ENCODE peak calls at places on chromosomes 13 and 19, in five cellular contexts. One of them, this sample, is unnamed.
A peak's percentile ranks its signal among the peaks of the same experiment; 100 is the strongest.

GRCh38 chr13:25371608-25372274 is at the start of gene ATP8A2:
- DNase-seq in NCI-H748 treated with DMSO at 0.1 percent for 48 hours: peak; percentile 50
- DNase-seq in AG09309: no peak
- DNase-seq in endothelial cell of umbilical vein: no peak
- DNase-seq in activated T-helper 2 cell treated with anti-CD3 and anti-CD28 coated beads, Interferon-gamma antibody, Interleukin-2, Interleukin-4, amounts not matched to agents 10 μg/mL and 5 μg/mL and 100 μg/mL, durations not matched to agents 14 hours and 24 hours and 36 hours: no peak
- DNase-seq in this sample: no peak

GRCh38 chr19:15108845-15109767 is 1.9 kb downstream of the SYDE1 start:
- DNase-seq in activated T-helper 2 cell treated with anti-CD3 and anti-CD28 coated beads, Interferon-gamma antibody, Interleukin-2, Interleukin-4, amounts not matched to agents 10 μg/mL and 5 μg/mL and 100 μg/mL, durations not matched to agents 14 hours and 24 hours and 36 hours: no peak
- DNase-seq in AG09309: no peak
- DNase-seq in NCI-H748 treated with DMSO at 0.1 percent for 48 hours: no peak
- DNase-seq in endothelial cell of umbilical vein: no peak
- DNase-seq in this sample: no peak

GRCh38 chr19:43438291-43439162 is 23.8 kb downstream of the TEX101 start:
- DNase-seq in activated T-helper 2 cell treated with anti-CD3 and anti-CD28 coated beads, Interferon-gamma antibody, Interleukin-2, Interleukin-4, amounts not matched to agents 10 μg/mL and 5 μg/mL and 100 μg/mL, durations not matched to agents 14 hours and 24 hours and 36 hours: no peak
- DNase-seq in NCI-H748 treated with DMSO at 0.1 percent for 48 hours: no peak
- DNase-seq in endothelial cell of umbilical vein: no peak
- DNase-seq in AG09309: peak; percentile 80
- DNase-seq in this sample: no peak

GRCh38 chr13:23621316-23621645 is 51.1 kb downstream of the TNFRSF19 start:
- DNase-seq in NCI-H748 treated with DMSO at 0.1 percent for 48 hours: no peak
- DNase-seq in activated T-helper 2 cell treated with anti-CD3 and anti-CD28 coated beads, Interferon-gamma antibody, Interleukin-2, Interleukin-4, amounts not matched to agents 10 μg/mL and 5 μg/mL and 100 μg/mL, durations not matched to agents 14 hours and 24 hours and 36 hours: no peak
- DNase-seq in AG09309: peak; percentile 45
- DNase-seq in endothelial cell of umbilical vein: no peak
- DNase-seq in this sample: no peak

GRCh38 chr13:51844862-51845573 is at the start of gene TMEM272:
- DNase-seq in AG09309: no peak
- DNase-seq in NCI-H748 treated with DMSO at 0.1 percent for 48 hours: peak; percentile 45
- DNase-seq in endothelial cell of umbilical vein: peak; percentile 60
- DNase-seq in activated T-helper 2 cell treated with anti-CD3 and anti-CD28 coated beads, Interferon-gamma antibody, Interleukin-2, Interleukin-4, amounts not matched to agents 10 μg/mL and 5 μg/mL and 100 μg/mL, durations not matched to agents 14 hours and 24 hours and 36 hours: peak; percentile 26
- DNase-seq in this sample: peak; percentile 40

GRCh38 chr19:55777528-55777927 is 8.6 kb downstream of the RFPL4AL1 start:
- DNase-seq in NCI-H748 treated with DMSO at 0.1 percent for 48 hours: peak; percentile 29
- DNase-seq in activated T-helper 2 cell treated with anti-CD3 and anti-CD28 coated beads, Interferon-gamma antibody, Interleukin-2, Interleukin-4, amounts not matched to agents 10 μg/mL and 5 μg/mL and 100 μg/mL, durations not matched to agents 14 hours and 24 hours and 36 hours: no peak
- DNase-seq in AG09309: no peak
- DNase-seq in endothelial cell of umbilical vein: no peak
- DNase-seq in this sample: no peak

GRCh38 chr19:17677002-17677401 is 11.2 kb downstream of the UNC13A start:
- DNase-seq in endothelial cell of umbilical vein: no peak
- DNase-seq in NCI-H748 treated with DMSO at 0.1 percent for 48 hours: no peak
- DNase-seq in activated T-helper 2 cell treated with anti-CD3 and anti-CD28 coated beads, Interferon-gamma antibody, Interleukin-2, Interleukin-4, amounts not matched to agents 10 μg/mL and 5 μg/mL and 100 μg/mL, durations not matched to agents 14 hours and 24 hours and 36 hours: no peak
- DNase-seq in AG09309: no peak
- DNase-seq in this sample: no peak

GRCh38 chr13:19763618-19764017 is 19.1 kb downstream of the PSPC1 start:
- DNase-seq in AG09309: no peak
- DNase-seq in endothelial cell of umbilical vein: no peak
- DNase-seq in NCI-H748 treated with DMSO at 0.1 percent for 48 hours: no peak
- DNase-seq in activated T-helper 2 cell treated with anti-CD3 and anti-CD28 coated beads, Interferon-gamma antibody, Interleukin-2, Interleukin-4, amounts not matched to agents 10 μg/mL and 5 μg/mL and 100 μg/mL, durations not matched to agents 14 hours and 24 hours and 36 hours: no peak
- DNase-seq in this sample: no peak

GRCh38 chr19:19463348-19464117 is 51.8 kb downstream of the TSSK6 start:
- DNase-seq in endothelial cell of umbilical vein: peak; percentile 59
- DNase-seq in activated T-helper 2 cell treated with anti-CD3 and anti-CD28 coated beads, Interferon-gamma antibody, Interleukin-2, Interleukin-4, amounts not matched to agents 10 μg/mL and 5 μg/mL and 100 μg/mL, durations not matched to agents 14 hours and 24 hours and 36 hours: no peak
- DNase-seq in NCI-H748 treated with DMSO at 0.1 percent for 48 hours: no peak
- DNase-seq in AG09309: peak; percentile 23
- DNase-seq in this sample: no peak

GRCh38 chr19:35899547-35900214 is 659 bp downstream of the NFKBID start:
- DNase-seq in endothelial cell of umbilical vein: peak; percentile 70
- DNase-seq in NCI-H748 treated with DMSO at 0.1 percent for 48 hours: peak; percentile 41
- DNase-seq in AG09309: no peak
- DNase-seq in activated T-helper 2 cell treated with anti-CD3 and anti-CD28 coated beads, Interferon-gamma antibody, Interleukin-2, Interleukin-4, amounts not matched to agents 10 μg/mL and 5 μg/mL and 100 μg/mL, durations not matched to agents 14 hours and 24 hours and 36 hours: peak; percentile 82
- DNase-seq in this sample: peak; percentile 86

GRCh38 chr19:47350599-47350998 is 1.5 kb downstream of the DHX34 start:
- DNase-seq in endothelial cell of umbilical vein: no peak
- DNase-seq in NCI-H748 treated with DMSO at 0.1 percent for 48 hours: no peak
- DNase-seq in AG09309: no peak
- DNase-seq in activated T-helper 2 cell treated with anti-CD3 and anti-CD28 coated beads, Interferon-gamma antibody, Interleukin-2, Interleukin-4, amounts not matched to agents 10 μg/mL and 5 μg/mL and 100 μg/mL, durations not matched to agents 14 hours and 24 hours and 36 hours: no peak
- DNase-seq in this sample: no peak

GRCh38 chr19:17807731-17808316 is 12.9 kb downstream of the B3GNT3 start:
- DNase-seq in activated T-helper 2 cell treated with anti-CD3 and anti-CD28 coated beads, Interferon-gamma antibody, Interleukin-2, Interleukin-4, amounts not matched to agents 10 μg/mL and 5 μg/mL and 100 μg/mL, durations not matched to agents 14 hours and 24 hours and 36 hours: no peak
- DNase-seq in NCI-H748 treated with DMSO at 0.1 percent for 48 hours: no peak
- DNase-seq in endothelial cell of umbilical vein: no peak
- DNase-seq in AG09309: no peak
- DNase-seq in this sample: no peak

GRCh38 chr19:8046569-8047165 is 5.9 kb upstream of the CCL25 start:
- DNase-seq in endothelial cell of umbilical vein: no peak
- DNase-seq in AG09309: no peak
- DNase-seq in NCI-H748 treated with DMSO at 0.1 percent for 48 hours: no peak
- DNase-seq in activated T-helper 2 cell treated with anti-CD3 and anti-CD28 coated beads, Interferon-gamma antibody, Interleukin-2, Interleukin-4, amounts not matched to agents 10 μg/mL and 5 μg/mL and 100 μg/mL, durations not matched to agents 14 hours and 24 hours and 36 hours: no peak
- DNase-seq in this sample: no peak

GRCh38 chr13:107348931-107349330 is 781.0 kb upstream of the ARGLU1 start:
- DNase-seq in AG09309: no peak
- DNase-seq in activated T-helper 2 cell treated with anti-CD3 and anti-CD28 coated beads, Interferon-gamma antibody, Interleukin-2, Interleukin-4, amounts not matched to agents 10 μg/mL and 5 μg/mL and 100 μg/mL, durations not matched to agents 14 hours and 24 hours and 36 hours: no peak
- DNase-seq in NCI-H748 treated with DMSO at 0.1 percent for 48 hours: no peak
- DNase-seq in endothelial cell of umbilical vein: no peak
- DNase-seq in this sample: no peak

GRCh38 chr13:51681037-51681678 is 96.9 kb downstream of the WDFY2 start:
- DNase-seq in NCI-H748 treated with DMSO at 0.1 percent for 48 hours: no peak
- DNase-seq in AG09309: peak; percentile 53
- DNase-seq in activated T-helper 2 cell treated with anti-CD3 and anti-CD28 coated beads, Interferon-gamma antibody, Interleukin-2, Interleukin-4, amounts not matched to agents 10 μg/mL and 5 μg/mL and 100 μg/mL, durations not matched to agents 14 hours and 24 hours and 36 hours: no peak
- DNase-seq in endothelial cell of umbilical vein: no peak
- DNase-seq in this sample: no peak

GRCh38 chr19:30316560-30317106 is 55.6 kb upstream of the ZNF536 start:
- DNase-seq in NCI-H748 treated with DMSO at 0.1 percent for 48 hours: no peak
- DNase-seq in activated T-helper 2 cell treated with anti-CD3 and anti-CD28 coated beads, Interferon-gamma antibody, Interleukin-2, Interleukin-4, amounts not matched to agents 10 μg/mL and 5 μg/mL and 100 μg/mL, durations not matched to agents 14 hours and 24 hours and 36 hours: no peak
- DNase-seq in AG09309: no peak
- DNase-seq in endothelial cell of umbilical vein: no peak
- DNase-seq in this sample: no peak

GRCh38 chr13:19959141-19959830 is 759 bp downstream of the ZMYM2 start:
- DNase-seq in endothelial cell of umbilical vein: peak; percentile 65
- DNase-seq in NCI-H748 treated with DMSO at 0.1 percent for 48 hours: peak; percentile 66
- DNase-seq in AG09309: no peak
- DNase-seq in activated T-helper 2 cell treated with anti-CD3 and anti-CD28 coated beads, Interferon-gamma antibody, Interleukin-2, Interleukin-4, amounts not matched to agents 10 μg/mL and 5 μg/mL and 100 μg/mL, durations not matched to agents 14 hours and 24 hours and 36 hours: peak; percentile 61
- DNase-seq in this sample: peak; percentile 69

GRCh38 chr13:104171132-104171531 is 1104.9 kb upstream of the SLC10A2 start:
- DNase-seq in activated T-helper 2 cell treated with anti-CD3 and anti-CD28 coated beads, Interferon-gamma antibody, Interleukin-2, Interleukin-4, amounts not matched to agents 10 μg/mL and 5 μg/mL and 100 μg/mL, durations not matched to agents 14 hours and 24 hours and 36 hours: no peak
- DNase-seq in NCI-H748 treated with DMSO at 0.1 percent for 48 hours: no peak
- DNase-seq in endothelial cell of umbilical vein: no peak
- DNase-seq in AG09309: no peak
- DNase-seq in this sample: no peak

GRCh38 chr19:4120531-4120930 is 3.4 kb downstream of the MAP2K2 start:
- DNase-seq in activated T-helper 2 cell treated with anti-CD3 and anti-CD28 coated beads, Interferon-gamma antibody, Interleukin-2, Interleukin-4, amounts not matched to agents 10 μg/mL and 5 μg/mL and 100 μg/mL, durations not matched to agents 14 hours and 24 hours and 36 hours: no peak
- DNase-seq in NCI-H748 treated with DMSO at 0.1 percent for 48 hours: no peak
- DNase-seq in AG09309: no peak
- DNase-seq in endothelial cell of umbilical vein: no peak
- DNase-seq in this sample: no peak

GRCh38 chr19:41734585-41734984 is 20.7 kb upstream of the CEACAM6 start:
- DNase-seq in endothelial cell of umbilical vein: no peak
- DNase-seq in activated T-helper 2 cell treated with anti-CD3 and anti-CD28 coated beads, Interferon-gamma antibody, Interleukin-2, Interleukin-4, amounts not matched to agents 10 μg/mL and 5 μg/mL and 100 μg/mL, durations not matched to agents 14 hours and 24 hours and 36 hours: no peak
- DNase-seq in NCI-H748 treated with DMSO at 0.1 percent for 48 hours: peak; percentile 100
- DNase-seq in AG09309: no peak
- DNase-seq in this sample: no peak

GRCh38 chr19:36116344-36116637 is 1.0 kb downstream of the TBCB start:
- DNase-seq in endothelial cell of umbilical vein: no peak
- DNase-seq in activated T-helper 2 cell treated with anti-CD3 and anti-CD28 coated beads, Interferon-gamma antibody, Interleukin-2, Interleukin-4, amounts not matched to agents 10 μg/mL and 5 μg/mL and 100 μg/mL, durations not matched to agents 14 hours and 24 hours and 36 hours: no peak
- DNase-seq in AG09309: no peak
- DNase-seq in NCI-H748 treated with DMSO at 0.1 percent for 48 hours: no peak
- DNase-seq in this sample: no peak

GRCh38 chr13:78881746-78882145 is 222.8 kb upstream of the OBI1 start:
- DNase-seq in activated T-helper 2 cell treated with anti-CD3 and anti-CD28 coated beads, Interferon-gamma antibody, Interleukin-2, Interleukin-4, amounts not matched to agents 10 μg/mL and 5 μg/mL and 100 μg/mL, durations not matched to agents 14 hours and 24 hours and 36 hours: no peak
- DNase-seq in NCI-H748 treated with DMSO at 0.1 percent for 48 hours: peak; percentile 98
- DNase-seq in endothelial cell of umbilical vein: no peak
- DNase-seq in AG09309: no peak
- DNase-seq in this sample: no peak

GRCh38 chr19:30649934-30650614 is 277.9 kb downstream of the ZNF536 start:
- DNase-seq in NCI-H748 treated with DMSO at 0.1 percent for 48 hours: peak; percentile 92
- DNase-seq in AG09309: no peak
- DNase-seq in endothelial cell of umbilical vein: peak; percentile 48
- DNase-seq in activated T-helper 2 cell treated with anti-CD3 and anti-CD28 coated beads, Interferon-gamma antibody, Interleukin-2, Interleukin-4, amounts not matched to agents 10 μg/mL and 5 μg/mL and 100 μg/mL, durations not matched to agents 14 hours and 24 hours and 36 hours: peak; percentile 18
- DNase-seq in this sample: peak; percentile 6

GRCh38 chr19:46944918-46945628 is 74.6 kb upstream of the NPAS1 start:
- DNase-seq in activated T-helper 2 cell treated with anti-CD3 and anti-CD28 coated beads, Interferon-gamma antibody, Interleukin-2, Interleukin-4, amounts not matched to agents 10 μg/mL and 5 μg/mL and 100 μg/mL, durations not matched to agents 14 hours and 24 hours and 36 hours: no peak
- DNase-seq in AG09309: no peak
- DNase-seq in NCI-H748 treated with DMSO at 0.1 percent for 48 hours: no peak
- DNase-seq in endothelial cell of umbilical vein: peak; percentile 54
- DNase-seq in this sample: no peak

GRCh38 chr19:10289167-10289835 is 451 bp upstream of the ICAM5 start:
- DNase-seq in activated T-helper 2 cell treated with anti-CD3 and anti-CD28 coated beads, Interferon-gamma antibody, Interleukin-2, Interleukin-4, amounts not matched to agents 10 μg/mL and 5 μg/mL and 100 μg/mL, durations not matched to agents 14 hours and 24 hours and 36 hours: peak; percentile 73
- DNase-seq in endothelial cell of umbilical vein: no peak
- DNase-seq in AG09309: no peak
- DNase-seq in NCI-H748 treated with DMSO at 0.1 percent for 48 hours: peak; percentile 39
- DNase-seq in this sample: peak; percentile 64

GRCh38 chr19:12952488-12953455 is 4.3 kb downstream of the GADD45GIP1 start:
- DNase-seq in endothelial cell of umbilical vein: peak; percentile 86
- DNase-seq in activated T-helper 2 cell treated with anti-CD3 and anti-CD28 coated beads, Interferon-gamma antibody, Interleukin-2, Interleukin-4, amounts not matched to agents 10 μg/mL and 5 μg/mL and 100 μg/mL, durations not matched to agents 14 hours and 24 hours and 36 hours: no peak
- DNase-seq in AG09309: no peak
- DNase-seq in NCI-H748 treated with DMSO at 0.1 percent for 48 hours: no peak
- DNase-seq in this sample: no peak

GRCh38 chr19:41302624-41303351 is 7.2 kb upstream of the CCDC97 start:
- DNase-seq in activated T-helper 2 cell treated with anti-CD3 and anti-CD28 coated beads, Interferon-gamma antibody, Interleukin-2, Interleukin-4, amounts not matched to agents 10 μg/mL and 5 μg/mL and 100 μg/mL, durations not matched to agents 14 hours and 24 hours and 36 hours: peak; percentile 49
- DNase-seq in AG09309: no peak
- DNase-seq in NCI-H748 treated with DMSO at 0.1 percent for 48 hours: no peak
- DNase-seq in endothelial cell of umbilical vein: no peak
- DNase-seq in this sample: peak; percentile 76

GRCh38 chr13:95603887-95604533 is 40.5 kb downstream of the DZIP1 start:
- DNase-seq in AG09309: no peak
- DNase-seq in activated T-helper 2 cell treated with anti-CD3 and anti-CD28 coated beads, Interferon-gamma antibody, Interleukin-2, Interleukin-4, amounts not matched to agents 10 μg/mL and 5 μg/mL and 100 μg/mL, durations not matched to agents 14 hours and 24 hours and 36 hours: no peak
- DNase-seq in endothelial cell of umbilical vein: peak; percentile 66
- DNase-seq in NCI-H748 treated with DMSO at 0.1 percent for 48 hours: no peak
- DNase-seq in this sample: no peak

GRCh38 chr13:23679214-23679613 is 109.0 kb downstream of the TNFRSF19 start:
- DNase-seq in AG09309: no peak
- DNase-seq in activated T-helper 2 cell treated with anti-CD3 and anti-CD28 coated beads, Interferon-gamma antibody, Interleukin-2, Interleukin-4, amounts not matched to agents 10 μg/mL and 5 μg/mL and 100 μg/mL, durations not matched to agents 14 hours and 24 hours and 36 hours: no peak
- DNase-seq in NCI-H748 treated with DMSO at 0.1 percent for 48 hours: no peak
- DNase-seq in endothelial cell of umbilical vein: no peak
- DNase-seq in this sample: no peak

GRCh38 chr19:17117250-17117789 is 41.7 kb downstream of the MYO9B start:
- DNase-seq in endothelial cell of umbilical vein: no peak
- DNase-seq in activated T-helper 2 cell treated with anti-CD3 and anti-CD28 coated beads, Interferon-gamma antibody, Interleukin-2, Interleukin-4, amounts not matched to agents 10 μg/mL and 5 μg/mL and 100 μg/mL, durations not matched to agents 14 hours and 24 hours and 36 hours: no peak
- DNase-seq in AG09309: no peak
- DNase-seq in NCI-H748 treated with DMSO at 0.1 percent for 48 hours: no peak
- DNase-seq in this sample: no peak

GRCh38 chr13:99218969-99219368 is 18.3 kb downstream of the UBAC2 start:
- DNase-seq in NCI-H748 treated with DMSO at 0.1 percent for 48 hours: no peak
- DNase-seq in AG09309: no peak
- DNase-seq in activated T-helper 2 cell treated with anti-CD3 and anti-CD28 coated beads, Interferon-gamma antibody, Interleukin-2, Interleukin-4, amounts not matched to agents 10 μg/mL and 5 μg/mL and 100 μg/mL, durations not matched to agents 14 hours and 24 hours and 36 hours: peak; percentile 64
- DNase-seq in endothelial cell of umbilical vein: no peak
- DNase-seq in this sample: peak; percentile 66

GRCh38 chr19:51712461-51713081 is 11.2 kb downstream of the HAS1 start:
- DNase-seq in NCI-H748 treated with DMSO at 0.1 percent for 48 hours: no peak
- DNase-seq in activated T-helper 2 cell treated with anti-CD3 and anti-CD28 coated beads, Interferon-gamma antibody, Interleukin-2, Interleukin-4, amounts not matched to agents 10 μg/mL and 5 μg/mL and 100 μg/mL, durations not matched to agents 14 hours and 24 hours and 36 hours: no peak
- DNase-seq in AG09309: no peak
- DNase-seq in endothelial cell of umbilical vein: no peak
- DNase-seq in this sample: no peak

GRCh38 chr19:12689012-12689411 is 1.2 kb downstream of the GNG14 start:
- DNase-seq in AG09309: no peak
- DNase-seq in endothelial cell of umbilical vein: no peak
- DNase-seq in activated T-helper 2 cell treated with anti-CD3 and anti-CD28 coated beads, Interferon-gamma antibody, Interleukin-2, Interleukin-4, amounts not matched to agents 10 μg/mL and 5 μg/mL and 100 μg/mL, durations not matched to agents 14 hours and 24 hours and 36 hours: no peak
- DNase-seq in NCI-H748 treated with DMSO at 0.1 percent for 48 hours: no peak
- DNase-seq in this sample: no peak

GRCh38 chr19:30668521-30669155 is 296.5 kb downstream of the ZNF536 start:
- DNase-seq in endothelial cell of umbilical vein: no peak
- DNase-seq in NCI-H748 treated with DMSO at 0.1 percent for 48 hours: no peak
- DNase-seq in activated T-helper 2 cell treated with anti-CD3 and anti-CD28 coated beads, Interferon-gamma antibody, Interleukin-2, Interleukin-4, amounts not matched to agents 10 μg/mL and 5 μg/mL and 100 μg/mL, durations not matched to agents 14 hours and 24 hours and 36 hours: no peak
- DNase-seq in AG09309: no peak
- DNase-seq in this sample: no peak

GRCh38 chr13:41008349-41008980 is 10.7 kb downstream of the ELF1 start:
- DNase-seq in AG09309: peak; percentile 42
- DNase-seq in NCI-H748 treated with DMSO at 0.1 percent for 48 hours: no peak
- DNase-seq in endothelial cell of umbilical vein: no peak
- DNase-seq in activated T-helper 2 cell treated with anti-CD3 and anti-CD28 coated beads, Interferon-gamma antibody, Interleukin-2, Interleukin-4, amounts not matched to agents 10 μg/mL and 5 μg/mL and 100 μg/mL, durations not matched to agents 14 hours and 24 hours and 36 hours: no peak
- DNase-seq in this sample: no peak

GRCh38 chr19:33476151-33476707 is 45.4 kb downstream of the PEPD start:
- DNase-seq in NCI-H748 treated with DMSO at 0.1 percent for 48 hours: no peak
- DNase-seq in AG09309: no peak
- DNase-seq in activated T-helper 2 cell treated with anti-CD3 and anti-CD28 coated beads, Interferon-gamma antibody, Interleukin-2, Interleukin-4, amounts not matched to agents 10 μg/mL and 5 μg/mL and 100 μg/mL, durations not matched to agents 14 hours and 24 hours and 36 hours: no peak
- DNase-seq in endothelial cell of umbilical vein: no peak
- DNase-seq in this sample: no peak

GRCh38 chr13:112204881-112205327 is 138.0 kb downstream of the SOX1 start:
- DNase-seq in endothelial cell of umbilical vein: no peak
- DNase-seq in AG09309: no peak
- DNase-seq in activated T-helper 2 cell treated with anti-CD3 and anti-CD28 coated beads, Interferon-gamma antibody, Interleukin-2, Interleukin-4, amounts not matched to agents 10 μg/mL and 5 μg/mL and 100 μg/mL, durations not matched to agents 14 hours and 24 hours and 36 hours: no peak
- DNase-seq in NCI-H748 treated with DMSO at 0.1 percent for 48 hours: no peak
- DNase-seq in this sample: no peak

GRCh38 chr19:27674701-27675100 is 1538.2 kb downstream of the UQCRFS1 start:
- DNase-seq in activated T-helper 2 cell treated with anti-CD3 and anti-CD28 coated beads, Interferon-gamma antibody, Interleukin-2, Interleukin-4, amounts not matched to agents 10 μg/mL and 5 μg/mL and 100 μg/mL, durations not matched to agents 14 hours and 24 hours and 36 hours: no peak
- DNase-seq in endothelial cell of umbilical vein: no peak
- DNase-seq in AG09309: no peak
- DNase-seq in NCI-H748 treated with DMSO at 0.1 percent for 48 hours: no peak
- DNase-seq in this sample: no peak

GRCh38 chr13:112182251-112182650 is 115.3 kb downstream of the SOX1 start:
- DNase-seq in AG09309: no peak
- DNase-seq in NCI-H748 treated with DMSO at 0.1 percent for 48 hours: no peak
- DNase-seq in activated T-helper 2 cell treated with anti-CD3 and anti-CD28 coated beads, Interferon-gamma antibody, Interleukin-2, Interleukin-4, amounts not matched to agents 10 μg/mL and 5 μg/mL and 100 μg/mL, durations not matched to agents 14 hours and 24 hours and 36 hours: no peak
- DNase-seq in endothelial cell of umbilical vein: no peak
- DNase-seq in this sample: no peak